ENCODE peak calls at places on chromosomes 7 and 10, in ten cellular contexts. X is neural progenitor cell; C is CD4-positive, alpha-beta T cell; K is fibroblast of pulmonary artery; B is GM06990; P is A549; U is omental fat pad; I is upper lobe of right lung; S is HFFc6; L is coronary artery. Y is an unnamed sample.
A peak's percentile ranks its signal among the peaks of the same experiment; 100 is the strongest.

GRCh38 chr7:158028971-158029370 is 558.7 kb downstream of the PTPRN2 start:
- DNase-seq in X (no peak), C (no peak), K (no peak), B (no peak), P (no peak), U (no peak), I (peak; percentile 35), S (no peak), L (peak; percentile 14), Y (no peak)

GRCh38 chr10:60524541-60524940 is 134.9 kb upstream of the ANK3 start:
- DNase-seq in X (no peak), C (no peak), K (peak; percentile 32), B (no peak), P (no peak), U (no peak), I (no peak), S (peak; percentile 5), L (no peak), Y (no peak)

GRCh38 chr10:121096617-121097431 is 245.7 kb downstream of the WDR11 start:
- DNase-seq in X (peak; percentile 22), C (no peak), K (peak; percentile 38), B (no peak), P (no peak), U (no peak), I (no peak), S (no peak), L (no peak), Y (no peak)

GRCh38 chr7:22712999-22713398 is 14.0 kb upstream of the IL6 start:
- DNase-seq in X (no peak), C (no peak), K (no peak), B (no peak), P (no peak), U (no peak), I (no peak), S (no peak), L (no peak), Y (no peak)

GRCh38 chr10:5506751-5507648 is 7.6 kb upstream of the CALML5 start:
- DNase-seq in X (no peak), C (no peak), K (no peak), B (no peak), P (no peak), U (no peak), I (peak; percentile 59), S (no peak), L (no peak), Y (no peak)

GRCh38 chr10:132021504-132022143 is 39.9 kb upstream of the BNIP3 start:
- DNase-seq in X (no peak), C (no peak), K (no peak), B (no peak), P (no peak), U (no peak), I (no peak), S (no peak), L (no peak), Y (no peak)

GRCh38 chr10:6726924-6727323 is 146.8 kb upstream of the PRKCQ start:
- DNase-seq in X (no peak), C (no peak), K (no peak), B (no peak), P (no peak), U (no peak), I (no peak), S (no peak), L (no peak), Y (no peak)

GRCh38 chr10:69383485-69384089 is 33.1 kb downstream of the TACR2 start:
- DNase-seq in X (no peak), C (no peak), K (peak; percentile 59), B (no peak), P (peak; percentile 35), U (no peak), I (no peak), S (peak; percentile 78), L (no peak), Y (no peak)

GRCh38 chr10:24419067-24419466 is 210.1 kb downstream of the KIAA1217 start:
- DNase-seq in X (no peak), C (no peak), K (no peak), B (no peak), P (no peak), U (no peak), I (no peak), S (no peak), L (no peak), Y (no peak)

GRCh38 chr10:28403090-28403489 is 100.2 kb upstream of the MPP7 start:
- DNase-seq in X (no peak), C (no peak), K (no peak), B (peak; percentile 21), P (no peak), U (no peak), I (no peak), S (no peak), L (no peak), Y (no peak)

GRCh38 chr10:1198453-1199344 is 142.5 kb downstream of the WDR37 start:
- DNase-seq in X (peak; percentile 41), C (no peak), K (no peak), B (no peak), P (no peak), U (no peak), I (peak; percentile 31), S (no peak), L (no peak), Y (no peak)

GRCh38 chr10:90289037-90289436 is 568.8 kb downstream of the HTR7 start:
- DNase-seq in X (no peak), C (no peak), K (peak; percentile 56), B (peak; percentile 22), P (no peak), U (no peak), I (no peak), S (no peak), L (no peak), Y (no peak)

GRCh38 chr10:21649441-21649872 is 115.4 kb downstream of the MLLT10 start:
- DNase-seq in X (no peak), C (no peak), K (no peak), B (no peak), P (no peak), U (no peak), I (no peak), S (no peak), L (no peak), Y (no peak)

GRCh38 chr7:157666530-157667040 is 329.8 kb downstream of the DNAJB6 start:
- DNase-seq in X (no peak), C (no peak), K (no peak), B (no peak), P (no peak), U (no peak), I (no peak), S (no peak), L (no peak), Y (no peak)

DNA sequence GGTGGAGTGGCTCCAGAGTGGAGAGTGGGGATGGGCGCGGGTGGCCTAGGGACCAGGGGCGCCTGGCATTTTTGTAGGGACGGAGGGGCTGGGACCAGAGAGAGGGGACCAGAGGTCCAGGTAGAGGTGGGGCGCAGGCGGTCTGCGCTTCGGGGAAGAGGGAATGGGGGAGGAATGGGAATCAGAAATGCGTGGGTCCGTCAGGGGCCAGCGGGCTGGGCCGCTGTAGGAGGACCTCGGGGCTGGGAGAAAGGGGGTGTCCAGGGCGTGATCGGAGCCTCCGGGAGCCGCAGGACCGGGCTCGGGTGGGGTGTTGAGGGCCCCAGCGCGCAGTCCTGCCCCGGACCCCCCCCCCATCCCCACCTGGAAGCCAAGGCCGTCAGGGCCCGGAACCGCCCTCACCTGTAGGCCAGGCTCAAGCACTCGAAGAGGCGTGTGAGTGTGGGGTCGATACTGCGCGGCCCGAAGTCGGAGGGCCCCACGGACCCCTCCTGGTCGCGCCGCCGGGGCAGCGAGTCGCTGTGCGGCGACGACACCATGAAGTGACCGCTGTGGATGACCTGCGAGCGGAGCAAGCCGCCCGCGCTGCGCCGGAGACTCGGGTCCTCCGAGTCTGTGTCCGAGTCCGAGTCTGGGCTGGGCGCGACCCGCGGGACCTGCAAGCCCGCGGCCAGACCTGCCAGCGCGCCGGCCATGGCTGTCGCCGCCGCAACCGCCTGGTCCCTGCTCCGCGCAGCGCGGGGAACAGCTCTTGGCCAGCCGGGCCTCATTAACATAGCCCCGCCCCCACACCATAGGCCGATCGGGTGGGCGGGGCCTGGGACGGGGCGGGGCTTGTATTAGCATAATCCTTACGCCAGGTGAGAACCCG is at the start of gene MLXIPL:
- DNase-seq in X (peak; percentile 97), C (peak; percentile 41), K (peak; percentile 26), B (peak; percentile 57), P (peak; percentile 78), U (peak; percentile 77), I (peak; percentile 94), S (no peak), L (no peak), Y (peak; percentile 72)
- TF ChIP-seq CTCF in X (no peak), C (no peak), K (no peak), B (no peak), P (no peak), U (no peak), I (no peak), S (no peak), L (no peak), Y (no peak)

GRCh38 chr10:15245530-15245929 is 77.0 kb upstream of the NMT2 start:
- DNase-seq in X (peak; percentile 59), C (no peak), K (no peak), B (peak; percentile 28), P (peak; percentile 34), U (no peak), I (no peak), S (no peak), L (no peak), Y (no peak)
- TF ChIP-seq CTCF in X (peak; percentile 64), C (peak; percentile 30), K (peak; percentile 39), B (peak; percentile 63), P (peak; percentile 25), U (no peak), I (peak; percentile 23), S (peak; percentile 49), L (no peak), Y (peak; percentile 43)

GRCh38 chr10:84205049-84205852 is 10.9 kb downstream of the CDHR1 start:
- DNase-seq in X (peak; percentile 74), C (peak; percentile 57), K (peak; percentile 43), B (peak; percentile 39), P (peak; percentile 61), U (no peak), I (no peak), S (peak; percentile 42), L (no peak), Y (peak; percentile 74)
- TF ChIP-seq CTCF in X (peak; percentile 92), C (peak; percentile 70), K (peak; percentile 84), B (peak; percentile 97), P (peak; percentile 52), U (no peak), I (peak; percentile 66), S (peak; percentile 81), L (no peak), Y (peak; percentile 78)

DNA sequence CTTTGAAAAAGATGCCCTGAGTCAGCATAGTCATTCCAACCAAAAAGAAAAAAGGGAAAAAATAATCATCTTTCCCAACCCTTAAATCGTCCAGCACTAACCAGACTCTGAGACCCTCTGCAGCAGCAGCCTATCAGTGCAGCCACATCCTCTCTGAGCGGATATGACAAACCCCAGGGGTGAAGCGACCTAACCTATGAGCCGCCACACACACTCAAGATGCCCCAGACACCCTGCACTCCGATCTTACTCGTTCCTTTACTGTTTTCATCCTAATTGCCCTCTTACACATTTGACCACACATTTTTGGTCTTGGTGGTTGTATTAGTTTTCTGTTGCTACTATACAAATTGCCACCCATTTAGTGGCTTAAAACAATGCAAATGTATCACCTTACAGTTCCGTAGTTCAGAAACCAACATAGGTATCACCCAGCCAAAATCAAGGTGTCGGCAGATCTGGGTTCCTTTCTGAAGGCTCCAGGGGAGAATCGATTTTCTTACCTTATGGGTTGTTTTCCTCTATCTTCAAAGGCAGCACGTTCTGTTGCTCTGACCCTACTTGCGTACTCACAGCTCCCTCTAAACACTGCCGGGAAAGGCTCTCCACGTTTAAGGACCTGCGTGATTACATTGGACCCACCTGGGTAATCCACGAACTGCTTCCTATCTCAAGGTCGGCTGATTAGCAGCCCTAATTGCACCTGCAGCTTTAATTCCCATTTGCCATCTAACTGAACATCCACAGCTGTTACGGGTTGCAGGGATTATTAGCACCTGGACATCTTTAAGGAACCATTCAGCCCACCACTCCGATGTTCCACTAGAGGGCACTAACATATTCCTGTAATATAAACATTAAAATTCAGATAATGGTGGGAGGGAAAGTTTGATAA is 37.3 kb upstream of the PRSS1 start:
- DNase-seq in X (peak; percentile 36), C (no peak), K (peak; percentile 55), B (no peak), P (peak; percentile 27), U (no peak), I (no peak), S (peak; percentile 10), L (no peak), Y (no peak)
- TF ChIP-seq CTCF in X (peak; percentile 68), C (peak; percentile 52), K (peak; percentile 78), B (peak; percentile 66), P (peak; percentile 52), U (no peak), I (peak; percentile 51), S (peak; percentile 85), L (peak; percentile 38), Y (peak; percentile 67)

Y was measured in neural crest cell.